ENCODE peak calls at places on chromosomes 1 and 21, in eight cellular contexts. B, T, Z, Y, R, Q, F and J are unnamed samples.

GRCh38 chr1:151371340-151371739 is 1.2 kb downstream of the SELENBP1 start:
- DNase-seq in B (peak), T (peak), Z (no peak), Y (no peak), R (no peak), Q (peak), F (peak), J (no peak)

GRCh38 chr1:222792744-222793143 is 22.1 kb upstream of the DISP1 start:
- DNase-seq in B (peak), T (peak), Z (peak), Y (no peak), R (no peak), Q (no peak), F (peak), J (no peak)

GRCh38 chr21:46603228-46603627 is 1.7 kb downstream of the S100B start:
- DNase-seq in B (peak), T (no peak), Z (no peak), Y (no peak), R (no peak), Q (no peak), F (no peak), J (no peak)

GRCh38 chr1:90616395-90616794 is 100.7 kb downstream of the BARHL2 start:
- DNase-seq in B (peak), T (peak), Z (no peak), Y (peak), R (no peak), Q (no peak), F (peak), J (no peak)

GRCh38 chr1:26529655-26530539 is at the start of gene RPS6KA1:
- DNase-seq in B (peak), T (peak), Z (peak), Y (peak), R (peak), Q (peak), F (peak), J (peak)

GRCh38 chr21:42513985-42514882 is 582 bp downstream of the SLC37A1 start:
- DNase-seq in B (peak), T (peak), Z (peak), Y (peak), R (peak), Q (peak), F (no peak), J (peak)

GRCh38 chr1:218273757-218274505 is 11.2 kb upstream of the RRP15 start:
- DNase-seq in B (no peak), T (no peak), Z (no peak), Y (no peak), R (no peak), Q (no peak), F (no peak), J (no peak)

GRCh38 chr1:2477309-2477708 is 1.2 kb downstream of the PLCH2 start:
- DNase-seq in B (no peak), T (no peak), Z (no peak), Y (no peak), R (no peak), Q (no peak), F (no peak), J (no peak)

GRCh38 chr1:28112388-28113311 is 24.2 kb upstream of the EYA3 start:
- DNase-seq in B (peak), T (peak), Z (no peak), Y (peak), R (no peak), Q (no peak), F (peak), J (no peak)

GRCh38 chr1:37391181-37391949 is 83.0 kb upstream of the ZC3H12A start:
- DNase-seq in B (peak), T (no peak), Z (no peak), Y (peak), R (no peak), Q (no peak), F (no peak), J (no peak)

GRCh38 chr1:226355679-226356583 is 47.0 kb upstream of the LIN9 start:
- DNase-seq in B (no peak), T (no peak), Z (no peak), Y (no peak), R (no peak), Q (peak), F (no peak), J (no peak)

GRCh38 chr1:192929606-192930005 is 120.8 kb downstream of the RGS2 start:
- DNase-seq in B (no peak), T (no peak), Z (no peak), Y (no peak), R (no peak), Q (no peak), F (no peak), J (no peak)

GRCh38 chr1:179144621-179145020 is 62.8 kb downstream of the TOR3A start:
- DNase-seq in B (peak), T (no peak), Z (no peak), Y (no peak), R (no peak), Q (no peak), F (no peak), J (no peak)

GRCh38 chr1:15965228-15965767 is 10.6 kb downstream of the ZBTB17 start:
- DNase-seq in B (no peak), T (no peak), Z (no peak), Y (no peak), R (no peak), Q (no peak), F (peak), J (no peak)

GRCh38 chr1:99457381-99458165 is 188.3 kb upstream of the PALMD start:
- DNase-seq in B (peak), T (no peak), Z (peak), Y (no peak), R (no peak), Q (no peak), F (peak), J (no peak)

GRCh38 chr21:33047231-33047630 is 21.5 kb downstream of the OLIG2 start:
- DNase-seq in B (peak), T (no peak), Z (peak), Y (no peak), R (no peak), Q (no peak), F (peak), J (no peak)

GRCh38 chr1:44089371-44090070 is 29.1 kb upstream of the KLF17 start:
- DNase-seq in B (peak), T (no peak), Z (peak), Y (peak), R (no peak), Q (no peak), F (no peak), J (no peak)

GRCh38 chr1:27993241-27993640 is 33.5 kb downstream of the XKR8 start:
- DNase-seq in B (no peak), T (no peak), Z (no peak), Y (no peak), R (no peak), Q (no peak), F (peak), J (no peak)

GRCh38 chr1:27418786-27419185 is 26.4 kb downstream of the GPR3 start:
- DNase-seq in B (no peak), T (no peak), Z (no peak), Y (no peak), R (no peak), Q (no peak), F (no peak), J (no peak)

GRCh38 chr1:223712856-223713494 is 636 bp downstream of the CAPN2 start:
- DNase-seq in B (no peak), T (no peak), Z (no peak), Y (no peak), R (peak), Q (peak), F (peak), J (no peak)

GRCh38 chr1:180632326-180633088 is 685 bp downstream of the XPR1 start:
- DNase-seq in B (peak), T (peak), Z (peak), Y (peak), R (peak), Q (peak), F (no peak), J (peak)

GRCh38 chr1:223721658-223722606 is 9.6 kb downstream of the CAPN2 start:
- DNase-seq in B (no peak), T (no peak), Z (no peak), Y (no peak), R (no peak), Q (no peak), F (no peak), J (no peak)

GRCh38 chr1:7960165-7960564 is 1.3 kb upstream of the PARK7 start:
- DNase-seq in B (no peak), T (no peak), Z (no peak), Y (no peak), R (no peak), Q (no peak), F (no peak), J (no peak)

DNA sequence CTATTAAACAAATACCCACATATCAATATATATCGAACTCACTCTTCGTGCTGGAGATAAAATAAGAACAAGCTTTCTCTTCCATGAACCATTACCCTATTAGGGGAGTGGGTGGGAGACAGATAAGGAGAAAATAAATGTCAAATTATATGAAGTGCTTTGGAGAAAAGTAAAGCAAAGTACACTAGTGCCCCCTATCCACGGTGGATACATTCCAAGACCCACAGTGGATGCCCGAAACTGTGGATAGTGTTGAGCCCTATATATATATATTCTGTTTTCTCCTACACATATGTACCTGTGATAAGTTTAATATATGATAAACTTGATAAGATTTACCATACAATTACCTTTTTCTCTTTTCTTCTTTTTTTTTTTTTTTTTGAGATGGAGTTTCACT is 54.6 kb downstream of the FH start:
- DNase-seq in B (no peak), T (no peak), Z (no peak), Y (no peak), R (no peak), Q (no peak), F (no peak), J (no peak)
- TF ChIP-seq CTCF in B (peak), T (no peak), Z (no peak), Y (no peak), R (no peak), Q (no peak), F (no peak), J (no peak)

DNA sequence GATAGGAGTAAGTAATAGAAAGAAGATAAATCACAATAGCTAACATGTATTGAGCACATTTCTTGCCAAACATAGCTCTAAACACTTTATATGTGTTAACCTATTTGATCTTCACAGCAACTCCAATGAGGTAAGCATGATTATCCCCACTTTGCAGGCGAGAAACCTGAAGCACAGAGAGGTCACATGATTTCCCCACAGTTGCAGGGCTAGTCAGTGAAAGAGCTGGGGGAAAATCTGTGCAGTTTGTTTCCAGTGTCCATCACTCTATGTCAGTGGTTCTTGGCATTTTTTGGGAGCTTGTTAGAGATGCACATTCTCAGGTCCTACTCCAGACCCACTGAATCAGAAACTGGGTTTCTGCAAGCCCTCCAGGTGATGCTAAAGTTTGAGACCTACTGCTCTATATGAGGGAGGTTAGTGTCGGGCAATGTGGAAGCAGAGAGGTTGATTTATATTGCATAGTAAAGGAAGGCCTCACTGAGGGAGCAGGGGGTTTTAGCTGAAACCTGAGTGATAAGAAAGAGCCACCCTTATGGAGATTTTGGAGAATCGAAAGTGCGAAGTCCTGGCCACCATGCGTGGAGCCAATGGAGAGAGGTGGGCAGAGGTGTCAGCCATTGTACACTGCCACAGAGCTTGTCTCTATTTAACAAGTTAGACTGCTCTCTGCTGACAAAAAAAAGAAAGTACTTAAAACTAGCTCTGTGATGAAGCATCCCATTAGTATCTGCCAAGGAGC is 20.9 kb downstream of the MCOLN3 start:
- DNase-seq in B (peak), T (no peak), Z (no peak), Y (no peak), R (no peak), Q (no peak), F (peak), J (no peak)
- TF ChIP-seq CTCF in B (peak), T (no peak), Z (no peak), Y (no peak), R (no peak), Q (peak), F (peak), J (no peak)

GRCh38 chr1:231337043-231337471 is 595 bp downstream of the EXOC8 start:
- DNase-seq in B (no peak), T (no peak), Z (no peak), Y (no peak), R (peak), Q (peak), F (no peak), J (no peak)
- TF ChIP-seq CTCF in B (no peak), T (no peak), Z (no peak), Y (no peak), R (no peak), Q (no peak), F (no peak), J (no peak)

GRCh38 chr1:112956503-112957132 is 622 bp upstream of the SLC16A1 start:
- DNase-seq in B (no peak), T (no peak), Z (no peak), Y (no peak), R (no peak), Q (no peak), F (no peak), J (no peak)
- TF ChIP-seq CTCF in B (no peak), T (no peak), Z (no peak), Y (no peak), R (no peak), Q (no peak), F (no peak), J (no peak)

GRCh38 chr1:61502011-61502410 is 222.9 kb downstream of the TM2D1 start:
- DNase-seq in B (no peak), T (no peak), Z (no peak), Y (no peak), R (no peak), Q (no peak), F (no peak), J (no peak)

GRCh38 chr1:61506231-61506630 is 218.7 kb downstream of the TM2D1 start:
- DNase-seq in B (no peak), T (no peak), Z (no peak), Y (no peak), R (no peak), Q (no peak), F (peak), J (no peak)

GRCh38 chr1:61504305-61504704 is 220.6 kb downstream of the TM2D1 start:
- DNase-seq in B (no peak), T (no peak), Z (no peak), Y (no peak), R (no peak), Q (no peak), F (no peak), J (no peak)

GRCh38 chr1:61506944-61507343 is 218.0 kb downstream of the TM2D1 start:
- DNase-seq in B (no peak), T (no peak), Z (no peak), Y (no peak), R (no peak), Q (no peak), F (no peak), J (no peak)

GRCh38 chr1:61504840-61505239 is 220.1 kb downstream of the TM2D1 start:
- DNase-seq in B (peak), T (no peak), Z (peak), Y (no peak), R (no peak), Q (no peak), F (peak), J (no peak)
- TF ChIP-seq CTCF in B (no peak), T (no peak), Z (no peak), Y (no peak), R (no peak), Q (no peak), F (no peak), J (no peak)

GRCh38 chr1:231590453-231591198 is 36.0 kb upstream of the DISC1 start:
- DNase-seq in B (peak), T (peak), Z (peak), Y (peak), R (no peak), Q (peak), F (peak), J (peak)
- TF ChIP-seq CTCF in B (peak), T (peak), Z (peak), Y (peak), R (no peak), Q (peak), F (peak), J (peak)

GRCh38 chr1:63537006-63537405 is 13.7 kb downstream of the EFCAB7 start:
- DNase-seq in B (no peak), T (no peak), Z (no peak), Y (no peak), R (no peak), Q (no peak), F (no peak), J (no peak)

GRCh38 chr1:63534406-63534805 is 11.1 kb downstream of the EFCAB7 start:
- DNase-seq in B (no peak), T (no peak), Z (no peak), Y (no peak), R (no peak), Q (no peak), F (no peak), J (no peak)

GRCh38 chr1:63532727-63533126 is 9.4 kb downstream of the EFCAB7 start:
- DNase-seq in B (no peak), T (no peak), Z (no peak), Y (no peak), R (no peak), Q (no peak), F (no peak), J (no peak)

DNA sequence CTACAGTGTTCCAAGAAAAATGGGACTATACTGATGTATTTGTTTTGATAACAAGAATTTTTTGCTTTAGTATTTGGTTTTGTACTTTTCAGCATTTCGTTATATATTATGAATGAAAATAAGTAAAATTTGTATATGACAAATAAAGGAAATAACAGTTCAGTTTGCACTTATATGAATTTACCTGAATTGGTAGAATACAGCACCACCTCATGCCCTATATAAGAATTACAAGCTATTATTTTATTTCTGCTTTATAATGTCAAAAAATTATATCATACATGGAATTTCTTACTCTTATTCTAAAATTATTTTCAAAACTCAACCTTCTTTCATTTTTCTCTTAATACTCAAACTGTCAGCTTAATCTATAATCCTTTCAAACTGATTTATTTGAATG is 14.6 kb downstream of the EFCAB7 start:
- DNase-seq in B (peak), T (no peak), Z (peak), Y (no peak), R (no peak), Q (no peak), F (peak), J (no peak)
- TF ChIP-seq CTCF in B (peak), T (peak), Z (peak), Y (no peak), R (peak), Q (peak), F (peak), J (peak)